ENCODE peak calls at places on chromosomes 3 and 15, in eight cellular contexts. F is T-helper 17 cell; R is activated CD8-positive, alpha-beta T cell treated with anti-CD3 and anti-CD28 coated beads for 36 hours; Z is caudate nucleus; Y is neuronal stem cell; P is bronchial epithelial cell; S is ELR; I is stimulated activated CD8-positive, alpha-beta memory T cell treated with anti-CD3 and anti-CD28 coated beads, Interleukin-15, amount 100 ng/mL, for 48 hours. Q is an unnamed sample.

GRCh38 chr15:78875107-78875914 is 2.6 kb downstream of the MORF4L1 start:
- DNase-seq in Y (no peak), R (peak), F (no peak), S (no peak), P (no peak), Z (no peak), I (no peak), Q (no peak)

GRCh38 chr3:71724584-71725278 is 471 bp downstream of the EIF4E3 start:
- DNase-seq in S (peak), P (peak), Y (peak), F (peak), Z (peak), R (peak), I (no peak), Q (peak)

GRCh38 chr3:3798641-3799113 is 554 bp upstream of the LRRN1 start:
- DNase-seq in S (no peak), P (no peak), Y (no peak), Z (peak), R (peak), F (no peak), I (peak), Q (peak)

GRCh38 chr3:133038089-133038730 is at the start of gene TMEM108:
- DNase-seq in Y (peak), P (peak), I (peak), Z (peak), F (no peak), S (peak), R (peak), Q (peak)

GRCh38 chr3:94990952-94991705 is 928.3 kb downstream of the NSUN3 start:
- DNase-seq in F (no peak), Y (no peak), I (no peak), S (no peak), Z (no peak), R (no peak), P (no peak), Q (no peak)

GRCh38 chr3:113051827-113052226 is 61.0 kb downstream of the GTPBP8 start:
- DNase-seq in S (no peak), F (no peak), Y (no peak), P (no peak), Z (no peak), R (no peak), I (no peak), Q (no peak)

GRCh38 chr3:171548918-171549317 is 88.7 kb upstream of the TNIK start:
- DNase-seq in R (no peak), Y (no peak), Z (no peak), I (no peak), P (no peak), F (no peak), S (no peak), Q (no peak)

GRCh38 chr3:17941766-17942165 is 199.3 kb upstream of the TBC1D5 start:
- DNase-seq in P (no peak), R (no peak), S (peak), Y (no peak), I (no peak), F (no peak), Z (no peak), Q (no peak)

GRCh38 chr3:182172534-182172933 is 460.8 kb downstream of the SOX2 start:
- DNase-seq in P (no peak), R (no peak), Z (peak), S (no peak), F (no peak), I (no peak), Y (no peak), Q (no peak)

GRCh38 chr3:24342275-24342674 is 152.4 kb downstream of the THRB start:
- DNase-seq in I (no peak), R (no peak), S (no peak), Y (no peak), P (no peak), F (no peak), Z (no peak), Q (no peak)

GRCh38 chr3:162847511-162847910 is 1350.9 kb downstream of the OTOL1 start:
- DNase-seq in F (no peak), R (no peak), I (no peak), Z (no peak), S (no peak), P (no peak), Y (no peak), Q (no peak)

GRCh38 chr3:21041621-21042020 is 709.4 kb downstream of the ZNF385D start:
- DNase-seq in I (no peak), R (no peak), P (no peak), Z (no peak), F (no peak), S (no peak), Y (no peak), Q (no peak)

GRCh38 chr3:39287216-39287858 is 7.5 kb upstream of the CX3CR1 start:
- DNase-seq in P (no peak), S (no peak), Y (no peak), R (no peak), I (no peak), F (no peak), Z (no peak), Q (no peak)

GRCh38 chr3:113287818-113288648 is 76.7 kb downstream of the BOC start:
- DNase-seq in F (peak), I (no peak), S (peak), Y (peak), Z (peak), R (peak), P (peak), Q (peak)

GRCh38 chr3:32316319-32316718 is 75.3 kb upstream of the CMTM7 start:
- DNase-seq in S (no peak), Y (peak), P (no peak), R (no peak), I (no peak), Z (no peak), F (no peak), Q (no peak)

GRCh38 chr3:99720985-99721632 is 82.7 kb downstream of the COL8A1 start:
- DNase-seq in S (peak), R (no peak), Y (no peak), I (no peak), P (peak), F (no peak), Z (no peak), Q (no peak)

GRCh38 chr15:62403164-62403809 is 238.2 kb upstream of the C2CD4B start:
- DNase-seq in P (peak), Y (no peak), I (no peak), F (no peak), Z (no peak), S (peak), R (no peak), Q (no peak)

GRCh38 chr3:48428088-48428862 is 1.6 kb downstream of the PLXNB1 start:
- DNase-seq in Y (no peak), P (no peak), R (no peak), S (peak), F (no peak), Z (no peak), I (no peak), Q (no peak)

GRCh38 chr15:44968475-44968874 is 12.0 kb downstream of the TERB2 start:
- DNase-seq in P (no peak), S (no peak), F (no peak), I (no peak), R (no peak), Z (no peak), Y (no peak), Q (no peak)

GRCh38 chr3:189756651-189757078 is 125.5 kb downstream of the TP63 start:
- DNase-seq in P (peak), Z (no peak), F (no peak), I (no peak), R (no peak), S (peak), Y (no peak), Q (no peak)

GRCh38 chr3:117853923-117854322 is 1144.3 kb downstream of the TUSC7 start:
- DNase-seq in Z (no peak), I (no peak), P (peak), R (no peak), Y (no peak), S (peak), F (no peak), Q (no peak)

GRCh38 chr3:103295974-103296570 is 861.3 kb downstream of the ZPLD1 start:
- DNase-seq in Y (no peak), S (peak), P (peak), R (no peak), Z (no peak), I (no peak), F (no peak), Q (no peak)

GRCh38 chr15:62752687-62753517 is 289.6 kb upstream of the TPM1 start:
- DNase-seq in S (peak), Z (no peak), R (no peak), I (no peak), F (no peak), Y (no peak), P (peak), Q (no peak)

GRCh38 chr3:139585820-139586219 is 46.3 kb upstream of the RBP1 start:
- DNase-seq in R (no peak), I (no peak), Z (no peak), S (no peak), P (no peak), F (no peak), Y (no peak), Q (no peak)

GRCh38 chr3:13472286-13472685 is 7.8 kb upstream of the HDAC11 start:
- DNase-seq in P (no peak), R (no peak), Y (no peak), I (no peak), S (no peak), F (no peak), Z (no peak), Q (no peak)

GRCh38 chr3:170204509-170204908 is 17.7 kb upstream of the PRKCI start:
- DNase-seq in F (no peak), S (no peak), Z (no peak), I (no peak), P (no peak), R (no peak), Y (no peak), Q (no peak)

GRCh38 chr3:194312743-194313281 is 38.3 kb downstream of the CPN2 start:
- DNase-seq in P (peak), S (peak), R (no peak), Y (no peak), I (no peak), F (no peak), Z (no peak), Q (no peak)

GRCh38 chr15:68259883-68260282 is 17.7 kb upstream of the FEM1B start:
- DNase-seq in F (no peak), Z (no peak), I (no peak), Y (no peak), R (no peak), P (no peak), S (no peak), Q (no peak)

GRCh38 chr3:158522737-158523136 is 48.3 kb upstream of the MLF1 start:
- DNase-seq in S (peak), F (no peak), R (no peak), Z (no peak), P (peak), I (no peak), Y (no peak), Q (no peak)

GRCh38 chr15:89649716-89650115 is 5.6 kb downstream of the KIF7 start:
- DNase-seq in P (no peak), Y (no peak), I (no peak), F (no peak), Z (no peak), R (no peak), S (no peak), Q (no peak)

GRCh38 chr3:69869643-69870042 is 129.9 kb upstream of the SAMMSON start:
- DNase-seq in I (no peak), Y (no peak), R (no peak), P (no peak), F (no peak), S (peak), Z (no peak), Q (no peak)

GRCh38 chr3:116423365-116423764 is 21.9 kb downstream of the LSAMP start:
- DNase-seq in Z (peak), P (no peak), Y (peak), I (no peak), S (no peak), F (no peak), R (no peak), Q (no peak)

GRCh38 chr3:77939726-77940125 is 899.8 kb downstream of the ROBO2 start:
- DNase-seq in Z (no peak), Y (no peak), R (no peak), I (no peak), P (no peak), S (no peak), F (no peak), Q (no peak)